ENCODE peak calls at places on chromosomes 16 and 17, in ten cellular contexts. Y is left ventricle myocardium inferior; X is anterior cingulate cortex; U is prostate gland; V is body of pancreas; R is stimulated activated CD4-positive, alpha-beta T cell treated with anti-CD3 and anti-CD28 coated beads, TNF-alpha, amount 100 ng/mL, for 1 hour; F is astrocyte of the cerebellum; G is aorta; C is NCI-H1694 treated with DMSO at 0.1 percent for 48 hours; A is small intestine. L is an unnamed sample.

GRCh38 chr17:6496116-6496481 is 51.8 kb downstream of the PIMREG start:
- DNase-seq in R (no peak), U (no peak), G (no peak), V (no peak), C (no peak), X (peak), F (no peak), Y (no peak), A (no peak), L (no peak)

GRCh38 chr17:40852378-40852777 is 14.6 kb downstream of the KRT12 start:
- DNase-seq in Y (no peak), G (no peak), X (no peak), F (no peak), A (no peak), U (no peak), V (no peak), R (no peak), C (no peak), L (no peak)

GRCh38 chr16:87507351-87508069 is 14.7 kb upstream of the ZCCHC14 start:
- DNase-seq in Y (no peak), U (no peak), A (no peak), C (no peak), R (no peak), V (no peak), G (no peak), F (no peak), X (no peak), L (no peak)

GRCh38 chr17:39591958-39592954 is 15.5 kb downstream of the NEUROD2 start:
- DNase-seq in C (peak), G (no peak), F (peak), X (no peak), A (peak), Y (no peak), U (no peak), R (no peak), V (peak), L (no peak)

GRCh38 chr16:66930189-66930588 is 4.0 kb downstream of the CIAO2B start:
- DNase-seq in R (no peak), A (peak), X (no peak), V (peak), C (no peak), G (no peak), Y (no peak), U (no peak), F (no peak), L (no peak)

GRCh38 chr17:82231562-82232321 is 2.9 kb downstream of the SLC16A3 start:
- DNase-seq in A (peak), X (peak), C (no peak), R (no peak), V (peak), G (peak), Y (peak), F (no peak), U (peak), L (peak)

GRCh38 chr17:28227278-28228108 is 91.5 kb upstream of the TMEM97 start:
- DNase-seq in X (peak), Y (no peak), U (peak), C (no peak), F (no peak), A (peak), R (no peak), V (peak), G (no peak), L (no peak)

GRCh38 chr17:13647551-13647950 is 45.8 kb upstream of the HS3ST3A1 start:
- DNase-seq in V (no peak), G (no peak), A (no peak), U (no peak), C (no peak), R (no peak), Y (no peak), F (no peak), X (no peak), L (no peak)

GRCh38 chr17:81387235-81388060 is 7.8 kb upstream of the BAHCC1 start:
- DNase-seq in C (no peak), F (no peak), R (no peak), X (peak), U (peak), V (peak), A (peak), G (peak), Y (peak), L (peak)

GRCh38 chr17:76034433-76035185 is 7.5 kb upstream of the EVPL start:
- DNase-seq in A (no peak), G (no peak), C (peak), V (no peak), R (no peak), F (no peak), Y (no peak), U (no peak), X (no peak), L (no peak)

GRCh38 chr17:35812456-35812855 is 3.2 kb downstream of the TAF15 start:
- DNase-seq in R (no peak), F (no peak), U (no peak), V (no peak), Y (no peak), G (no peak), A (no peak), X (no peak), C (no peak), L (no peak)

GRCh38 chr16:75118943-75119539 is 2.5 kb upstream of the LDHD start:
- DNase-seq in Y (no peak), C (no peak), F (no peak), U (no peak), R (no peak), A (peak), G (no peak), V (no peak), X (no peak), L (no peak)

GRCh38 chr17:18246880-18247612 is 11.5 kb downstream of the FLII start:
- DNase-seq in V (peak), R (no peak), C (no peak), X (no peak), U (peak), Y (peak), A (peak), G (no peak), F (no peak), L (no peak)

GRCh38 chr17:74116087-74116717 is 87.3 kb upstream of the RPL38 start:
- DNase-seq in R (no peak), C (no peak), A (no peak), U (no peak), F (no peak), G (no peak), Y (no peak), V (no peak), X (no peak), L (no peak)

GRCh38 chr17:35847006-35847405 is 21.7 kb downstream of the HEATR9 start:
- DNase-seq in G (no peak), Y (no peak), U (no peak), F (no peak), V (no peak), A (no peak), X (no peak), R (no peak), C (no peak), L (no peak)

GRCh38 chr16:66205287-66206167 is 161.0 kb upstream of the CDH5 start:
- DNase-seq in X (no peak), V (no peak), R (no peak), G (no peak), U (no peak), C (no peak), A (no peak), F (no peak), Y (no peak), L (no peak)

GRCh38 chr16:49539758-49540157 is 166.2 kb downstream of the C16orf78 start:
- DNase-seq in X (no peak), G (peak), V (no peak), A (no peak), U (no peak), C (no peak), Y (no peak), F (no peak), R (no peak), L (no peak)

GRCh38 chr16:10897134-10897533 is 20.1 kb downstream of the CIITA start:
- DNase-seq in F (no peak), C (no peak), Y (no peak), G (no peak), U (no peak), V (no peak), A (no peak), X (no peak), R (no peak), L (peak)

L was measured in midbrain.